ENCODE peak calls at places on chromosomes 3 and 15, in six cellular contexts. One of them, this sample, is unnamed.

GRCh38 chr15:35514759-35515158 is 31.2 kb downstream of the DPH6 start:
- DNase-seq in neuronal stem cell: no peak
- DNase-seq in H9: no peak
- DNase-seq in trophoblast cell: peak
- DNase-seq in H1: no peak
- DNase-seq in mesenchymal stem cell: no peak
- DNase-seq in this sample: peak

GRCh38 chr15:64209680-64210334 is 47.0 kb upstream of the PPIB start:
- DNase-seq in neuronal stem cell: no peak
- DNase-seq in H9: no peak
- DNase-seq in trophoblast cell: peak
- DNase-seq in H1: no peak
- DNase-seq in mesenchymal stem cell: peak
- DNase-seq in this sample: peak

GRCh38 chr15:84979651-84980050 is 2.0 kb upstream of the PDE8A start:
- DNase-seq in neuronal stem cell: no peak
- DNase-seq in H9: peak
- DNase-seq in trophoblast cell: no peak
- DNase-seq in H1: peak
- DNase-seq in mesenchymal stem cell: peak
- DNase-seq in this sample: no peak

GRCh38 chr3:149167898-149168297 is 38.5 kb downstream of the HPS3 start:
- DNase-seq in neuronal stem cell: no peak
- DNase-seq in H9: no peak
- DNase-seq in trophoblast cell: no peak
- DNase-seq in H1: no peak
- DNase-seq in mesenchymal stem cell: no peak
- DNase-seq in this sample: no peak

GRCh38 chr15:83206971-83207621 is 527 bp downstream of the HDGFL3 start:
- DNase-seq in neuronal stem cell: peak
- DNase-seq in H9: peak
- DNase-seq in trophoblast cell: peak
- DNase-seq in H1: peak
- DNase-seq in mesenchymal stem cell: peak
- DNase-seq in this sample: no peak

GRCh38 chr3:184946922-184947321 is 135.0 kb downstream of the VPS8 start:
- DNase-seq in neuronal stem cell: no peak
- DNase-seq in H9: no peak
- DNase-seq in trophoblast cell: peak
- DNase-seq in H1: no peak
- DNase-seq in mesenchymal stem cell: no peak
- DNase-seq in this sample: no peak

GRCh38 chr3:170414202-170414663 is 4.4 kb upstream of the CLDN11 start:
- DNase-seq in neuronal stem cell: peak
- DNase-seq in H9: no peak
- DNase-seq in trophoblast cell: peak
- DNase-seq in H1: no peak
- DNase-seq in mesenchymal stem cell: peak
- DNase-seq in this sample: peak

GRCh38 chr15:69758810-69759410 is 306.3 kb downstream of the RPLP1 start:
- DNase-seq in neuronal stem cell: no peak
- DNase-seq in H9: no peak
- DNase-seq in trophoblast cell: no peak
- DNase-seq in H1: no peak
- DNase-seq in mesenchymal stem cell: peak
- DNase-seq in this sample: peak

GRCh38 chr15:63329567-63330350 is 51.9 kb downstream of the CA12 start:
- DNase-seq in neuronal stem cell: no peak
- DNase-seq in H9: no peak
- DNase-seq in trophoblast cell: no peak
- DNase-seq in H1: no peak
- DNase-seq in mesenchymal stem cell: no peak
- DNase-seq in this sample: peak

GRCh38 chr3:151593923-151594322 is 133.1 kb upstream of the IGSF10 start:
- DNase-seq in neuronal stem cell: no peak
- DNase-seq in H9: no peak
- DNase-seq in trophoblast cell: no peak
- DNase-seq in H1: no peak
- DNase-seq in mesenchymal stem cell: no peak
- DNase-seq in this sample: no peak

GRCh38 chr3:191255156-191255555 is 56.1 kb downstream of the OSTN start:
- DNase-seq in neuronal stem cell: no peak
- DNase-seq in H9: no peak
- DNase-seq in trophoblast cell: no peak
- DNase-seq in H1: no peak
- DNase-seq in mesenchymal stem cell: no peak
- DNase-seq in this sample: no peak

GRCh38 chr3:59759298-59760169 is 709.7 kb upstream of the CFAP20DC start:
- DNase-seq in neuronal stem cell: no peak
- DNase-seq in H9: no peak
- DNase-seq in trophoblast cell: no peak
- DNase-seq in H1: no peak
- DNase-seq in mesenchymal stem cell: no peak
- DNase-seq in this sample: no peak

GRCh38 chr15:68407141-68407885 is 24.6 kb downstream of the ITGA11 start:
- DNase-seq in neuronal stem cell: no peak
- DNase-seq in H9: no peak
- DNase-seq in trophoblast cell: no peak
- DNase-seq in H1: peak
- DNase-seq in mesenchymal stem cell: no peak
- DNase-seq in this sample: no peak

GRCh38 chr3:189577290-189577951 is 53.8 kb upstream of the TP63 start:
- DNase-seq in neuronal stem cell: no peak
- DNase-seq in H9: no peak
- DNase-seq in trophoblast cell: no peak
- DNase-seq in H1: no peak
- DNase-seq in mesenchymal stem cell: no peak
- DNase-seq in this sample: no peak
- H4K91ac ChIP-seq in neuronal stem cell: no peak
- H4K91ac ChIP-seq in H9: no peak
- H4K91ac ChIP-seq in trophoblast cell: no peak
- H4K91ac ChIP-seq in H1: no peak
- H4K91ac ChIP-seq in mesenchymal stem cell: no peak
- H4K91ac ChIP-seq in this sample: no peak

GRCh38 chr3:126314305-126315082 is 42.7 kb downstream of the KLF15 start:
- DNase-seq in neuronal stem cell: no peak
- DNase-seq in H9: peak
- DNase-seq in trophoblast cell: no peak
- DNase-seq in H1: peak
- DNase-seq in mesenchymal stem cell: no peak
- DNase-seq in this sample: no peak
- H4K91ac ChIP-seq in neuronal stem cell: no peak
- H4K91ac ChIP-seq in H9: no peak
- H4K91ac ChIP-seq in trophoblast cell: no peak
- H4K91ac ChIP-seq in H1: no peak
- H4K91ac ChIP-seq in mesenchymal stem cell: no peak
- H4K91ac ChIP-seq in this sample: no peak

GRCh38 chr3:183315739-183316138 is 62.7 kb downstream of the B3GNT5 start:
- DNase-seq in neuronal stem cell: no peak
- DNase-seq in H9: no peak
- DNase-seq in trophoblast cell: peak
- DNase-seq in H1: no peak
- DNase-seq in mesenchymal stem cell: no peak
- DNase-seq in this sample: no peak
- H4K91ac ChIP-seq in neuronal stem cell: no peak
- H4K91ac ChIP-seq in H9: no peak
- H4K91ac ChIP-seq in trophoblast cell: no peak
- H4K91ac ChIP-seq in H1: no peak
- H4K91ac ChIP-seq in mesenchymal stem cell: no peak
- H4K91ac ChIP-seq in this sample: no peak

GRCh38 chr3:12420393-12420792 is 63.9 kb upstream of the TSEN2 start:
- DNase-seq in neuronal stem cell: no peak
- DNase-seq in H9: no peak
- DNase-seq in trophoblast cell: no peak
- DNase-seq in H1: no peak
- DNase-seq in mesenchymal stem cell: no peak
- DNase-seq in this sample: no peak

GRCh38 chr3:12424635-12425319 is 59.5 kb upstream of the TSEN2 start:
- DNase-seq in neuronal stem cell: no peak
- DNase-seq in H9: no peak
- DNase-seq in trophoblast cell: no peak
- DNase-seq in H1: peak
- DNase-seq in mesenchymal stem cell: no peak
- DNase-seq in this sample: no peak

GRCh38 chr3:12423131-12423530 is 61.1 kb upstream of the TSEN2 start:
- DNase-seq in neuronal stem cell: no peak
- DNase-seq in H9: no peak
- DNase-seq in trophoblast cell: peak
- DNase-seq in H1: no peak
- DNase-seq in mesenchymal stem cell: no peak
- DNase-seq in this sample: no peak

GRCh38 chr3:12423918-12424634 is 60.2 kb upstream of the TSEN2 start:
- DNase-seq in neuronal stem cell: no peak
- DNase-seq in H9: no peak
- DNase-seq in trophoblast cell: no peak
- DNase-seq in H1: peak
- DNase-seq in mesenchymal stem cell: peak
- DNase-seq in this sample: peak

GRCh38 chr3:12421132-12421531 is 63.1 kb upstream of the TSEN2 start:
- DNase-seq in neuronal stem cell: no peak
- DNase-seq in H9: no peak
- DNase-seq in trophoblast cell: no peak
- DNase-seq in H1: no peak
- DNase-seq in mesenchymal stem cell: no peak
- DNase-seq in this sample: no peak
- H4K91ac ChIP-seq in neuronal stem cell: no peak
- H4K91ac ChIP-seq in H9: no peak
- H4K91ac ChIP-seq in trophoblast cell: no peak
- H4K91ac ChIP-seq in H1: no peak
- H4K91ac ChIP-seq in mesenchymal stem cell: no peak
- H4K91ac ChIP-seq in this sample: no peak

GRCh38 chr3:177466076-177466475 is 268.8 kb upstream of the TBL1XR1 start:
- DNase-seq in neuronal stem cell: no peak
- DNase-seq in H9: no peak
- DNase-seq in trophoblast cell: peak
- DNase-seq in H1: no peak
- DNase-seq in mesenchymal stem cell: no peak
- DNase-seq in this sample: no peak

GRCh38 chr3:177468816-177469590 is 271.7 kb upstream of the TBL1XR1 start:
- DNase-seq in neuronal stem cell: no peak
- DNase-seq in H9: no peak
- DNase-seq in trophoblast cell: peak
- DNase-seq in H1: no peak
- DNase-seq in mesenchymal stem cell: peak
- DNase-seq in this sample: peak

GRCh38 chr3:177467268-177467985 is 270.1 kb upstream of the TBL1XR1 start:
- DNase-seq in neuronal stem cell: no peak
- DNase-seq in H9: no peak
- DNase-seq in trophoblast cell: no peak
- DNase-seq in H1: no peak
- DNase-seq in mesenchymal stem cell: no peak
- DNase-seq in this sample: no peak

GRCh38 chr3:177470200-177470941 is 273.1 kb upstream of the TBL1XR1 start:
- DNase-seq in neuronal stem cell: no peak
- DNase-seq in H9: no peak
- DNase-seq in trophoblast cell: peak
- DNase-seq in H1: no peak
- DNase-seq in mesenchymal stem cell: peak
- DNase-seq in this sample: peak

DNA sequence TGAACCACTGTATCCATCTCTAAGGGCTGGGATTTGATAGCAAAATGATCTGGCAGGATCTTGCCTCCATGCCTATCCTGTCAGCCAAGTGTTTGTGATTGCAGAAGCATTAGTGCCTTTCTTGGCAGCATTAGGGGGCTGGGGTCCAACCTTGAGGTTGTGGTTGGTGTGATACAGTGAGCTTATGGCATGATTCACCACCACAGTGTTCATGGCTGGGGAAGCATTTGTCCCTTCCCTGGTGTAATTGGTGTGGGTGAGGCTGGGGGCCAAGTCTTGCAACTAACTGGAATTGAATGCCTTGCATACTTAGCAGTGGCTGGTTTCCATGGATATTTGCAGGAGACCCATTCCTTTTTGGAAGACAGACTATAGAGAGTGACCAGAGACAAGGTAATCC is 271.0 kb upstream of the TBL1XR1 start:
- DNase-seq in neuronal stem cell: no peak
- DNase-seq in H9: no peak
- DNase-seq in trophoblast cell: peak
- DNase-seq in H1: no peak
- DNase-seq in mesenchymal stem cell: peak
- DNase-seq in this sample: peak
- H4K91ac ChIP-seq in neuronal stem cell: no peak
- H4K91ac ChIP-seq in H9: no peak
- H4K91ac ChIP-seq in trophoblast cell: no peak
- H4K91ac ChIP-seq in H1: no peak
- H4K91ac ChIP-seq in mesenchymal stem cell: peak
- H4K91ac ChIP-seq in this sample: peak

DNA sequence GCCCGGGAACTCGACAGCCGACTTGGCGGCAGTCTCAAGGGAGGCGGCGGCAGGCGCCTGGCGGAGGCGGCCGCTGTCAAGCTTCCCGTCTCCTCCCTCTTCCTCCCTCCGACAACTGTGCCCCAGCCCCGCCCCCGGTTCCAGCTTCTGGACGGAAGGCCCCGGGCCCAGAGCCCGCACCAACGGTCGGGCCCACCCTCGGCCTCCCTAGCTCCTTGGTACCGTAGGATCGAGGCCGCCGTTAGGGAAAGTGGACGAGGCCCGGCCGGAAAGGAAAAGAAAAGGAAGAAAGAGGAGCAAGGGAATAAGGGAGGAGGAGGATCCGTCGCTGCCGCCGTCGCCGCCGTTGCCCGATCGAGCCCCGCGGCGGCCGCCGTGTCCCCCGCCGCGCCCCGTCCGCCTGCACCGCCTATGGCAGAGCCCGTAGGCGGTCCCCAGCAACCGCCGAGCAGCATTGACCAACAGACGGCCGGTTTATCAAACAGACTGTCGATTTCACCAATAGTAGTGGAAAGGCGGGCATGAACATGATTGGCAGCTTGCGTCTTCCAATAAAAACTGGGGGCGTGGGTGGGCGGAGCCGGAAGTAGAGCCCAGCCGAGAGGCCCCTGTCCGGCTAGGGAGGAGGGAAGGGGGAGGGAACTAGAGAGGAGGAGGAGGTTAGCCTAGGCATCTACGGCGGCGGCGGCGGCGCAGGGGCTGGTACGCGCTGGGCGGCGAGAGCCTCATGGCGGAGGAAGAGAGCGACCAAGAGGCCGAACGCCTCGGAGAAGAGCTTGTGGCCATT is at the start of the genes CGGBP1 and ZNF654:
- DNase-seq in neuronal stem cell: peak
- DNase-seq in H9: peak
- DNase-seq in trophoblast cell: peak
- DNase-seq in H1: peak
- DNase-seq in mesenchymal stem cell: peak
- DNase-seq in this sample: peak
- H4K91ac ChIP-seq in neuronal stem cell: no peak
- H4K91ac ChIP-seq in H9: no peak
- H4K91ac ChIP-seq in trophoblast cell: peak
- H4K91ac ChIP-seq in H1: peak
- H4K91ac ChIP-seq in mesenchymal stem cell: peak
- H4K91ac ChIP-seq in this sample: peak

DNA sequence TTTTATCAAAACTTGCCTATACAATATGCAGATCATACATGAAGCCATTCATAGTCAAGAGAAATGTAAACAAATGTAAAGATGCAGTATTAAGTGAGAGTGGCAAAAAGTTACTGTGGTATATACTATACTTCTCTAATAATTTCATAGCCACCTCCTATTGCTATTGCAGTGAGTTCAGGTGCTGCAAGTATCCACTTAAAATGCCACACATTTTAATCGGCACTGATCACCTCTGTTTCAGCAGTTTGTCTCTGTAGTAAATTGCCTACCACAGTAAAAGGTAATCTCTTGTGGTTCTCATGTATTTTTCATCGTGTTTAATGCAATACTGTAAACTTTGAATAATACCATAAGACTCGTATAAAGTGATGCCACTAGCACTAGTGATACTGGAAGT is 20.4 kb upstream of the FAH start:
- DNase-seq in neuronal stem cell: no peak
- DNase-seq in H9: no peak
- DNase-seq in trophoblast cell: no peak
- DNase-seq in H1: no peak
- DNase-seq in mesenchymal stem cell: no peak
- DNase-seq in this sample: no peak
- H4K91ac ChIP-seq in neuronal stem cell: no peak
- H4K91ac ChIP-seq in H9: no peak
- H4K91ac ChIP-seq in trophoblast cell: no peak
- H4K91ac ChIP-seq in H1: no peak
- H4K91ac ChIP-seq in mesenchymal stem cell: no peak
- H4K91ac ChIP-seq in this sample: no peak